ENCODE peak calls at places on chromosomes 3 and 15, in nine cellular contexts. C, E, D, O, Z, V, K, L and S are unnamed samples.

GRCh38 chr3:20622304-20622703 is 436.3 kb upstream of the SGO1 start:
- DNase-seq in C (no peak), E (no peak), D (peak), O (no peak), Z (peak), V (peak), K (no peak), L (no peak), S (no peak)

GRCh38 chr15:98763179-98763578 is 114.8 kb downstream of the IGF1R start:
- DNase-seq in C (no peak), E (no peak), D (no peak), O (no peak), Z (no peak), V (no peak), K (no peak), L (no peak), S (no peak)

GRCh38 chr3:69926385-69926784 is 73.1 kb upstream of the SAMMSON start:
- DNase-seq in C (no peak), E (no peak), D (no peak), O (no peak), Z (no peak), V (no peak), K (no peak), L (no peak), S (no peak)

GRCh38 chr3:71690222-71690821 is 34.9 kb downstream of the EIF4E3 start:
- DNase-seq in C (no peak), E (no peak), D (peak), O (no peak), Z (peak), V (peak), K (no peak), L (peak), S (no peak)

GRCh38 chr3:159263750-159264561 is 462.1 kb downstream of the MFSD1 start:
- DNase-seq in C (peak), E (no peak), D (peak), O (no peak), Z (peak), V (peak), K (peak), L (no peak), S (no peak)

GRCh38 chr15:94205366-94205765 is 26.0 kb upstream of the MCTP2 start:
- DNase-seq in C (peak), E (no peak), D (peak), O (no peak), Z (peak), V (no peak), K (no peak), L (no peak), S (no peak)

GRCh38 chr3:71066849-71067261 is 516.7 kb downstream of the FOXP1 start:
- DNase-seq in C (peak), E (no peak), D (peak), O (no peak), Z (peak), V (peak), K (no peak), L (peak), S (no peak)

GRCh38 chr3:53750253-53751210 is 95.7 kb downstream of the CHDH start:
- DNase-seq in C (no peak), E (no peak), D (no peak), O (no peak), Z (no peak), V (no peak), K (no peak), L (no peak), S (no peak)

GRCh38 chr3:137768021-137768360 is 3.9 kb downstream of the SOX14 start:
- DNase-seq in C (no peak), E (no peak), D (no peak), O (no peak), Z (no peak), V (no peak), K (no peak), L (no peak), S (peak)

GRCh38 chr3:95815828-95816227 is 998.6 kb upstream of the EPHA6 start:
- DNase-seq in C (no peak), E (no peak), D (no peak), O (no peak), Z (peak), V (no peak), K (no peak), L (no peak), S (no peak)

GRCh38 chr3:139506792-139507191 is 30.5 kb upstream of the RBP2 start:
- DNase-seq in C (no peak), E (no peak), D (no peak), O (no peak), Z (no peak), V (no peak), K (peak), L (no peak), S (no peak)

GRCh38 chr3:195249057-195249770 is 21.7 kb downstream of the XXYLT1 start:
- DNase-seq in C (no peak), E (no peak), D (no peak), O (no peak), Z (no peak), V (no peak), K (no peak), L (peak), S (no peak)

GRCh38 chr3:142447852-142448315 is at the start of gene XRN1:
- DNase-seq in C (peak), E (peak), D (peak), O (peak), Z (peak), V (peak), K (peak), L (peak), S (peak)

GRCh38 chr15:41791547-41791937 is 17.3 kb downstream of the MAPKBP1 start:
- DNase-seq in C (no peak), E (no peak), D (no peak), O (no peak), Z (no peak), V (no peak), K (no peak), L (no peak), S (no peak)

GRCh38 chr3:122691195-122691594 is 10.6 kb downstream of the PARP14 start:
- DNase-seq in C (no peak), E (no peak), D (peak), O (peak), Z (peak), V (peak), K (no peak), L (no peak), S (no peak)

GRCh38 chr15:66941231-66941711 is 124.1 kb upstream of the SMAD3 start:
- DNase-seq in C (no peak), E (no peak), D (no peak), O (no peak), Z (peak), V (no peak), K (no peak), L (no peak), S (no peak)

GRCh38 chr3:73148653-73149052 is 87.2 kb downstream of the EBLN2 start:
- DNase-seq in C (no peak), E (no peak), D (peak), O (no peak), Z (no peak), V (no peak), K (no peak), L (no peak), S (no peak)